ENCODE peak calls at places on chromosomes 1 and 21, in eight cellular contexts. K, W, Z, X, L, P, H and D are unnamed samples.

GRCh38 chr1:179015396-179015795 is 10.3 kb upstream of the FAM20B start:
- DNase-seq in P (no peak), H (no peak), W (no peak), L (no peak), X (no peak), Z (no peak), K (no peak), D (no peak)

GRCh38 chr1:235317179-235317578 is 10.8 kb downstream of the ARID4B start:
- DNase-seq in H (no peak), L (no peak), W (no peak), X (no peak), Z (peak; percentile 23), P (no peak), K (no peak), D (no peak)

GRCh38 chr1:27656157-27656893 is 15.7 kb downstream of the IFI6 start:
- DNase-seq in X (no peak), P (peak; percentile 85), H (no peak), Z (peak; percentile 72), L (no peak), K (no peak), W (no peak), D (no peak)

GRCh38 chr1:245290836-245291235 is 136.1 kb downstream of the KIF26B start:
- DNase-seq in W (no peak), H (no peak), L (no peak), X (no peak), Z (no peak), K (no peak), P (no peak), D (no peak)

GRCh38 chr1:221169447-221169889 is 290.2 kb downstream of the HLX start:
- DNase-seq in Z (no peak), W (no peak), H (no peak), L (no peak), P (peak; percentile 42), K (no peak), X (no peak), D (no peak)

GRCh38 chr21:39568380-39568779 is 44.4 kb upstream of the B3GALT5 start:
- DNase-seq in P (peak; percentile 15), K (no peak), L (no peak), H (no peak), W (no peak), Z (no peak), X (no peak), D (no peak)

GRCh38 chr1:94623560-94624148 is 82.1 kb upstream of the F3 start:
- DNase-seq in L (no peak), H (no peak), K (no peak), X (no peak), W (no peak), Z (no peak), P (peak; percentile 71), D (no peak)

GRCh38 chr1:169133801-169134558 is 27.5 kb downstream of the ATP1B1 start:
- DNase-seq in Z (no peak), P (no peak), H (no peak), X (no peak), K (no peak), W (no peak), L (no peak), D (no peak)

GRCh38 chr1:25080294-25081209 is 150.5 kb upstream of the RUNX3 start:
- DNase-seq in X (no peak), Z (peak; percentile 15), L (no peak), K (no peak), H (no peak), P (no peak), W (no peak), D (no peak)

GRCh38 chr1:174692313-174692712 is 244.5 kb downstream of the GPR52 start:
- DNase-seq in L (no peak), H (no peak), W (no peak), K (no peak), P (peak; percentile 8), Z (peak; percentile 3), X (no peak), D (no peak)

GRCh38 chr1:234206651-234207284 is 166.5 kb upstream of the COA6 start:
- DNase-seq in K (no peak), W (no peak), X (no peak), Z (peak; percentile 15), H (peak; percentile 69), P (peak; percentile 95), L (no peak), D (peak; percentile 55)

GRCh38 chr1:84377480-84378095 is 20.7 kb upstream of the DNASE2B start:
- DNase-seq in Z (peak; percentile 59), X (no peak), L (peak; percentile 28), H (peak; percentile 35), K (no peak), P (peak; percentile 63), W (no peak), D (no peak)